ENCODE peak calls at places on chromosomes 4 and X, in six cellular contexts. S is smooth muscle cell of the brain vasculature, L is RPMI8226, H is GM12865, O is RPMI7951, C is left ventricle myocardium inferior. V is an unnamed sample.

GRCh38 chr4:186726150-186726439 is 2.4 kb upstream of the FAT1 start:
- DNase-seq in S (no peak), L (no peak), H (no peak), O (no peak), C (no peak), V (no peak)

GRCh38 chr4:139975830-139976272 is 178.1 kb downstream of the MAML3 start:
- DNase-seq in S (no peak), L (no peak), H (peak), O (peak), C (no peak), V (peak)

GRCh38 chrX:53239474-53239873 is 14.5 kb upstream of the KDM5C start:
- DNase-seq in S (no peak), L (peak), H (peak), O (no peak), C (no peak), V (peak)

GRCh38 chr4:1500966-1501753 is 94.9 kb upstream of the NKX1-1 start:
- DNase-seq in S (no peak), L (no peak), H (no peak), O (no peak), C (no peak), V (no peak)

GRCh38 chrX:47611926-47612325 is 7.7 kb downstream of the SYN1 start:
- DNase-seq in S (no peak), L (no peak), H (no peak), O (no peak), C (no peak), V (no peak)

GRCh38 chrX:129693343-129693742 is 38.6 kb upstream of the APLN start:
- DNase-seq in S (no peak), L (no peak), H (no peak), O (no peak), C (no peak), V (no peak)

GRCh38 chr4:170090667-170091052 is 904 bp upstream of the AADAT start:
- DNase-seq in S (no peak), L (no peak), H (no peak), O (peak), C (no peak), V (no peak)

GRCh38 chr4:26859762-26860156 is 882 bp upstream of the STIM2 start:
- DNase-seq in S (no peak), L (no peak), H (no peak), O (no peak), C (no peak), V (no peak)

GRCh38 chr4:72286185-72286584 is 254.4 kb downstream of the NPFFR2 start:
- DNase-seq in S (no peak), L (no peak), H (no peak), O (peak), C (no peak), V (peak)

GRCh38 chr4:77155631-77156345 is 1.2 kb upstream of the CCNG2 start:
- DNase-seq in S (no peak), L (no peak), H (no peak), O (no peak), C (no peak), V (peak)

GRCh38 chr4:26458104-26458503 is 32.2 kb downstream of the CCKAR start:
- DNase-seq in S (peak), L (no peak), H (no peak), O (no peak), C (no peak), V (peak)

GRCh38 chr4:15755321-15755750 is 22.8 kb upstream of the CD38 start:
- DNase-seq in S (no peak), L (no peak), H (peak), O (peak), C (no peak), V (no peak)

GRCh38 chr4:41428205-41428940 is 109.6 kb upstream of the LIMCH1 start:
- DNase-seq in S (no peak), L (no peak), H (no peak), O (no peak), C (no peak), V (no peak)

GRCh38 chr4:53162926-53163325 is 202.9 kb downstream of the SCFD2 start:
- DNase-seq in S (no peak), L (no peak), H (no peak), O (no peak), C (no peak), V (no peak)

GRCh38 chrX:22952011-22952410 is 47.7 kb upstream of the DDX53 start:
- DNase-seq in S (peak), L (peak), H (no peak), O (peak), C (no peak), V (no peak)

GRCh38 chr4:10106421-10107039 is 10.1 kb downstream of the WDR1 start:
- DNase-seq in S (peak), L (no peak), H (peak), O (peak), C (no peak), V (no peak)

GRCh38 chr4:78634011-78634664 is 82.6 kb downstream of the ANXA3 start:
- DNase-seq in S (no peak), L (peak), H (peak), O (peak), C (peak), V (no peak)

V was measured in NAMALWA.